ENCODE peak calls at places on chromosome 3, in six cellular contexts. C is A549, Q is stomach, N is transverse colon, G is sigmoid colon, R is tibial nerve. F is an unnamed sample.

GRCh38 chr3:46276497-46277099 is 34.3 kb downstream of the CCR3 start:
- DNase-seq in Q (peak; percentile 71), N (peak; percentile 85), G (peak; percentile 68), C (peak; percentile 18), R (no peak), F (no peak)

GRCh38 chr3:191070201-191070600 is 128.8 kb upstream of the OSTN start:
- DNase-seq in C (no peak), Q (no peak), G (no peak), R (no peak), N (no peak), F (no peak)

GRCh38 chr3:153063337-153063736 is 98.7 kb upstream of the RAP2B start:
- DNase-seq in C (no peak), N (no peak), Q (no peak), G (no peak), R (no peak), F (no peak)

GRCh38 chr3:62332017-62332416 is 41.3 kb downstream of the FEZF2 start:
- DNase-seq in R (no peak), Q (no peak), C (no peak), N (no peak), G (no peak), F (no peak)

GRCh38 chr3:156630081-156630772 is 44.2 kb upstream of the TIPARP start:
- DNase-seq in Q (no peak), C (no peak), N (no peak), R (no peak), G (no peak), F (no peak)

GRCh38 chr3:101039285-101039684 is 46.1 kb upstream of the ABI3BP start:
- DNase-seq in Q (no peak), G (no peak), N (no peak), C (no peak), R (no peak), F (no peak)

GRCh38 chr3:168459229-168459784 is 363.6 kb upstream of the GOLIM4 start:
- DNase-seq in C (no peak), N (no peak), G (no peak), Q (no peak), R (no peak), F (no peak)

GRCh38 chr3:185813205-185813604 is 11.6 kb downstream of the IGF2BP2 start:
- DNase-seq in C (no peak), R (no peak), N (no peak), G (no peak), Q (no peak), F (no peak)

GRCh38 chr3:178063475-178063874 is 472.8 kb upstream of the KCNMB2 start:
- DNase-seq in C (no peak), Q (no peak), G (no peak), R (no peak), N (no peak), F (no peak)

GRCh38 chr3:169660709-169661566 is 2.6 kb downstream of the MECOM start:
- DNase-seq in Q (peak; percentile 59), R (no peak), C (no peak), N (no peak), G (no peak), F (no peak)

GRCh38 chr3:132669256-132669777 is 9.2 kb downstream of the UBA5 start:
- DNase-seq in N (no peak), R (no peak), G (no peak), Q (no peak), C (no peak), F (no peak)

GRCh38 chr3:147388395-147389264 is 17.7 kb downstream of the ZIC4 start:
- DNase-seq in Q (no peak), R (no peak), G (no peak), C (no peak), N (no peak), F (no peak)

GRCh38 chr3:23810342-23811116 is 4.8 kb downstream of the UBE2E1 start:
- DNase-seq in R (peak; percentile 18), C (peak; percentile 64), Q (peak; percentile 46), G (peak; percentile 77), N (peak; percentile 66), F (peak; percentile 75)

GRCh38 chr3:153290278-153291015 is 128.4 kb downstream of the RAP2B start:
- DNase-seq in G (no peak), Q (no peak), R (no peak), C (no peak), N (no peak), F (no peak)

GRCh38 chr3:142507241-142507640 is 59.4 kb upstream of the XRN1 start:
- DNase-seq in R (no peak), N (no peak), Q (no peak), G (no peak), C (no peak), F (no peak)

GRCh38 chr3:158097571-158098553 is 8.4 kb downstream of the SHOX2 start:
- DNase-seq in G (no peak), R (no peak), Q (peak; percentile 83), N (peak; percentile 86), C (peak; percentile 90), F (no peak)

GRCh38 chr3:50170689-50171088 is 15.6 kb downstream of the SEMA3F start:
- DNase-seq in G (no peak), R (no peak), Q (no peak), N (no peak), C (peak; percentile 61), F (peak; percentile 45)

GRCh38 chr3:191502583-191502982 is 41.6 kb downstream of the PYDC2 start:
- DNase-seq in C (peak; percentile 12), R (no peak), N (no peak), G (no peak), Q (no peak), F (no peak)

GRCh38 chr3:52399593-52399992 is 45.3 kb downstream of the SEMA3G start:
- DNase-seq in G (no peak), R (no peak), C (no peak), N (no peak), Q (no peak), F (peak; percentile 31)

DNA sequence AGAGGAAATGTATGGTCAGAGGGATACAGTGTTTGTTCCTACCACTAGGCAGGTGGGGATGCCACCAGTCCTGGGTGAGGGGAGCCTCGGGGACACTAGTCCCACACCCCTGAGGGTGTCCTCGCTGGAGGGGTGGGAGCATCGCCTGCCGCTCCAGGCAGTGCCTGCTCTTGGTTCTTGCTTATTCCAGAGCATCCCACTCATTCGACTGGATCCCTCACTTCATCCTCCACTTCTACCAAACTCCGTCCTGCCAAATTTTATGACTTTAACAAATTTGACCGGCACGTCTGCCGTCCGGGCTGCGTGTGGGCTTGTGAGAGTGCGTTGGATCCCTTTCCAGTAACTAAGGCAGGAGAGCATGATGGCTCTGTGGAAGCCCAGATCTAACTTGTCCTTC is 34.8 kb downstream of the MGLL start:
- DNase-seq in N (no peak), Q (no peak), G (peak; percentile 76), R (no peak), C (no peak), F (no peak)
- H3K4me1 ChIP-seq in N (peaks cover 65% of the 10 kb centered on the region), Q (peaks cover 77% of the 10 kb centered on the region), G (peaks cover 75% of the 10 kb centered on the region), R (peaks cover 77% of the 10 kb centered on the region), C (peaks cover 53% of the 10 kb centered on the region), F (peaks cover 4% of the 10 kb centered on the region)

GRCh38 chr3:193879864-193880242 is 256.1 kb upstream of the HES1 start:
- DNase-seq in Q (no peak), C (no peak), R (no peak), N (no peak), G (no peak), F (no peak)
- TF ChIP-seq EP300 in Q (no peak), C (no peak), R (no peak), N (no peak), G (no peak), F (no peak)

GRCh38 chr3:58351920-58352319 is 19.2 kb downstream of the PXK start:
- DNase-seq in G (no peak), C (no peak), R (no peak), Q (no peak), N (no peak), F (no peak)
- TF ChIP-seq CTCF in G (no peak), C (no peak), R (no peak), Q (no peak), N (no peak), F (no peak)

GRCh38 chr3:31542246-31542645 is 9.5 kb downstream of the STT3B start:
- DNase-seq in Q (no peak), N (no peak), R (no peak), C (no peak), G (no peak), F (no peak)

GRCh38 chr3:31546725-31547124 is 14.0 kb downstream of the STT3B start:
- DNase-seq in R (no peak), Q (no peak), G (no peak), N (no peak), C (no peak), F (no peak)

GRCh38 chr3:31546152-31546551 is 13.4 kb downstream of the STT3B start:
- DNase-seq in G (peak; percentile 67), N (no peak), R (no peak), Q (no peak), C (no peak), F (no peak)

GRCh38 chr3:31543375-31543774 is 10.7 kb downstream of the STT3B start:
- DNase-seq in R (no peak), Q (no peak), G (no peak), N (no peak), C (no peak), F (no peak)

GRCh38 chr3:31544634-31545033 is 11.9 kb downstream of the STT3B start:
- DNase-seq in N (no peak), G (no peak), Q (no peak), C (peak; percentile 7), R (no peak), F (no peak)
- H3K4me1 ChIP-seq in N (peaks cover 14% of the 10 kb centered on the region), G (peaks cover 32% of the 10 kb centered on the region), Q (peaks cover 88% of the 10 kb centered on the region), C (peaks cover 41% of the 10 kb centered on the region), R (peaks cover 76% of the 10 kb centered on the region), F (peaks cover 5% of the 10 kb centered on the region)

DNA sequence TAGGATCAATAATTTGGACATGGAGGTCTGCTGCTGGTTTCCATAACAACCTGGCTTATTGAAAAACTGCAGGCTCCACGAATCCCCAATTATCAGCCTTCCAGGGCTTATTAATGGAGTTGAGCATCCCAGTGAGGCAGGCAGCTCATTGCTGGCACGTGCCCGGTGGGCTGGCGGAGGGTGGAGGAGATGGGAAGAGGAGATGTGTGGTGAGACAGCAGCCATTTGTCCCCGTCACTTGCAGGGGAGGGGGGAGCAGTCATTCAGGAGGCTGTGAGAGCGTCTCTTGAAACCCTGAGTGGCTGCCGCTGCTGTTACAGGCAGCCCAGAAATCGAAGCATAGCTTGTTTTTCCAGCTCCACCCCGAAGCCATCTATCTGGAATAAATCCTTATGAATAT is 70.6 kb downstream of the GAP43 start:
- DNase-seq in N (no peak), C (no peak), R (no peak), G (no peak), Q (no peak), F (no peak)
- TF ChIP-seq EP300 in N (no peak), C (no peak), R (no peak), G (no peak), Q (no peak), F (no peak)

DNA sequence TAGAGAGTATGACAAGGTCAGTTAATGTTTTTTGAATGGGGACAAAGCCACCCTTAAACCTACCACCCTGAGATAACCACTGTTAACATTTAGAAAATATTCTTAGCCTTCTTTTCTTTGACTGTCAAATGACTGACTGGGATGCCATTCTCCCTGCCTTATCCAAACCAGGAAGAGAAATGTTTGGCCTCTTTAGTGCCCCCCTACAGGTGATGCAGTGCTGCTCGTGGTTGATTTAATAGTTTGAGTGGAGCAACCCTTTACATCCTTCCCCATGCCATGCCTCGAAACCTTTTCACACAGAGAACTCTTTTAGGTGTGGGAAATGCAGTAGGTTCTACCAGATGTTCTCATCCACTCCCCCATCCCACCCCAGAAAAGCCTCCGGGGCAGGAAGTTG is 38.7 kb upstream of the UMPS start:
- DNase-seq in Q (no peak), N (no peak), R (no peak), C (no peak), G (no peak), F (no peak)
- TF ChIP-seq CTCF in Q (no peak), N (no peak), R (no peak), C (no peak), G (no peak), F (no peak)

F was measured in ovary.